ENCODE peak calls at places on chromosomes 4 and X, in eight cellular contexts. T is stimulated activated CD4-positive, alpha-beta T cell treated with anti-CD3 and anti-CD28 coated beads, TNF-alpha, amount 100 ng/mL, for 4 hours; N is pancreas; P is NCI-H2081; I is stromal cell of bone marrow; Q is Peyer's patch; F is renal cortical epithelial cell; D is GM04504. Y is an unnamed sample.

GRCh38 chr4:71857713-71858451 is 74.0 kb upstream of the GC start:
- DNase-seq in I (no peak), N (no peak), D (no peak), F (no peak), P (no peak), Q (no peak), T (no peak), Y (no peak)

GRCh38 chr4:40525811-40526598 is 103.7 kb downstream of the RBM47 start:
- DNase-seq in P (no peak), I (peak; percentile 83), Q (no peak), D (peak; percentile 83), T (no peak), N (no peak), F (peak; percentile 97), Y (peak; percentile 91)

GRCh38 chr4:60683953-60684352 is 516.2 kb upstream of the ADGRL3 start:
- DNase-seq in N (no peak), P (no peak), F (no peak), I (peak; percentile 89), D (peak; percentile 68), T (no peak), Q (no peak), Y (peak; percentile 80)

GRCh38 chrX:17788439-17788838 is 51.1 kb downstream of the SCML1 start:
- DNase-seq in N (peak; percentile 72), Q (peak; percentile 51), D (peak; percentile 1), I (no peak), F (peak; percentile 18), T (peak; percentile 14), P (peak; percentile 27), Y (peak; percentile 2)

GRCh38 chr4:99159699-99160098 is 15.6 kb upstream of the ADH4 start:
- DNase-seq in N (no peak), F (no peak), P (no peak), Q (no peak), D (no peak), T (no peak), I (no peak), Y (no peak)

GRCh38 chr4:118587946-118588345 is 97.2 kb upstream of the METTL14 start:
- DNase-seq in N (no peak), I (no peak), D (no peak), T (no peak), F (no peak), Q (no peak), P (no peak), Y (no peak)

GRCh38 chr4:84920591-84920990 is 45.9 kb downstream of the WDFY3 start:
- DNase-seq in I (peak; percentile 54), T (no peak), F (peak; percentile 62), Q (no peak), N (no peak), D (peak; percentile 42), P (no peak), Y (peak; percentile 62)

GRCh38 chr4:25702848-25703247 is 47.2 kb downstream of the SLC34A2 start:
- DNase-seq in T (no peak), D (peak; percentile 55), Q (no peak), N (no peak), I (peak; percentile 93), P (no peak), F (peak; percentile 82), Y (peak; percentile 70)

GRCh38 chr4:101977096-101977495 is 186.6 kb downstream of the BANK1 start:
- DNase-seq in P (no peak), D (peak; percentile 96), T (no peak), Q (no peak), N (no peak), F (peak; percentile 94), I (peak; percentile 99), Y (peak; percentile 98)

GRCh38 chrX:110021180-110022022 is 18.5 kb downstream of the TMEM164 start:
- DNase-seq in D (peak; percentile 41), T (no peak), N (no peak), I (no peak), F (peak; percentile 52), P (peak; percentile 50), Q (no peak), Y (peak; percentile 87)

GRCh38 chr4:172680701-172681100 is 487.9 kb upstream of the GALNT7 start:
- DNase-seq in D (no peak), N (no peak), P (no peak), I (no peak), F (no peak), Q (no peak), T (no peak), Y (no peak)

GRCh38 chrX:152884171-152884570 is 13.7 kb upstream of the ZNF185 start:
- DNase-seq in D (no peak), I (no peak), P (no peak), N (no peak), F (no peak), T (no peak), Q (no peak), Y (no peak)

GRCh38 chr4:25032126-25032525 is 1.4 kb upstream of the LGI2 start:
- DNase-seq in P (peak; percentile 6), Q (no peak), N (no peak), T (no peak), I (no peak), D (no peak), F (peak; percentile 35), Y (peak; percentile 46)

GRCh38 chrX:48919360-48919821 is 567 bp upstream of the PIM2 start:
- DNase-seq in P (no peak), T (no peak), I (no peak), F (peak; percentile 20), Q (no peak), N (no peak), D (no peak), Y (no peak)

GRCh38 chr4:171594293-171594692 is 218.9 kb upstream of the GALNTL6 start:
- DNase-seq in I (no peak), P (no peak), N (no peak), D (no peak), F (no peak), Q (no peak), T (no peak), Y (no peak)

GRCh38 chr4:37422102-37422501 is 177.6 kb downstream of the NWD2 start:
- DNase-seq in D (no peak), N (no peak), P (no peak), F (no peak), I (no peak), T (no peak), Q (no peak), Y (no peak)

GRCh38 chrX:130110379-130111219 is at the start of gene ELF4:
- DNase-seq in I (no peak), D (no peak), Q (peak; percentile 80), F (no peak), P (no peak), T (peak; percentile 38), N (peak; percentile 73), Y (no peak)

GRCh38 chrX:48702032-48702431 is 5.5 kb downstream of the SUV39H1 start:
- DNase-seq in P (no peak), Q (no peak), F (no peak), N (no peak), T (no peak), I (no peak), D (no peak), Y (no peak)

GRCh38 chr4:32172086-32172485 is 1451.9 kb downstream of the PCDH7 start:
- DNase-seq in P (no peak), Q (no peak), D (no peak), T (no peak), N (no peak), I (no peak), F (peak; percentile 24), Y (no peak)

GRCh38 chr4:54439831-54440243 is 210.7 kb downstream of the PDGFRA start:
- DNase-seq in P (no peak), Q (no peak), N (no peak), I (peak; percentile 45), F (no peak), D (no peak), T (no peak), Y (peak; percentile 48)

GRCh38 chrX:80014141-80014940 is at the start of gene TBX22:
- DNase-seq in D (no peak), N (no peak), F (no peak), Q (no peak), T (no peak), P (no peak), I (no peak), Y (no peak)

GRCh38 chrX:114028907-114029662 is 554.8 kb upstream of the HTR2C start:
- DNase-seq in N (no peak), T (no peak), P (no peak), D (no peak), F (no peak), I (no peak), Q (no peak), Y (no peak)

GRCh38 chrX:47143894-47144625 is 442 bp downstream of the NDUFB11 start:
- DNase-seq in T (no peak), N (peak; percentile 41), D (no peak), Q (peak; percentile 76), I (no peak), F (no peak), P (peak; percentile 54), Y (peak; percentile 8)

GRCh38 chrX:65750674-65751469 is 83.4 kb downstream of the MSN start:
- DNase-seq in F (no peak), T (peak; percentile 1), P (no peak), I (no peak), D (no peak), Q (no peak), N (no peak), Y (no peak)

GRCh38 chr4:14247767-14248166 is 620.2 kb upstream of the BOD1L1 start:
- DNase-seq in P (no peak), T (no peak), I (no peak), D (no peak), Q (no peak), F (peak; percentile 52), N (no peak), Y (no peak)

GRCh38 chrX:154051210-154051810 is 31.6 kb upstream of the IRAK1 start:
- DNase-seq in I (peak; percentile 53), N (peak; percentile 82), P (peak; percentile 21), D (peak; percentile 40), T (peak; percentile 43), F (peak; percentile 41), Q (no peak), Y (no peak)

GRCh38 chr4:87961993-87962791 is 13.3 kb upstream of the SPP1 start:
- DNase-seq in N (no peak), T (no peak), I (peak; percentile 21), Q (no peak), P (no peak), F (peak; percentile 89), D (peak; percentile 13), Y (peak; percentile 60)

GRCh38 chrX:105297041-105297440 is 76.5 kb upstream of the TEX13A start:
- DNase-seq in N (no peak), Q (no peak), T (no peak), F (no peak), D (no peak), I (no peak), P (no peak), Y (no peak)

GRCh38 chr4:70901984-70902576 is at the start of gene MOB1B:
- DNase-seq in D (peak; percentile 61), N (peak; percentile 86), T (peak; percentile 78), F (peak; percentile 68), P (peak; percentile 73), Q (peak; percentile 83), I (peak; percentile 77), Y (peak; percentile 84)

GRCh38 chr4:188127157-188127874 is 11.9 kb upstream of the TRIML1 start:
- DNase-seq in F (peak; percentile 92), D (peak; percentile 17), P (no peak), T (no peak), I (peak; percentile 87), Q (no peak), N (no peak), Y (peak; percentile 49)

GRCh38 chr4:47109379-47109778 is 78.0 kb downstream of the GABRB1 start:
- DNase-seq in I (no peak), N (no peak), T (no peak), P (no peak), D (no peak), Q (no peak), F (no peak), Y (no peak)

GRCh38 chr4:5166377-5166776 is 115.1 kb downstream of the STK32B start:
- DNase-seq in D (no peak), F (no peak), Q (no peak), I (no peak), N (no peak), T (no peak), P (no peak), Y (peak; percentile 6)

GRCh38 chr4:110188113-110188512 is 10.3 kb downstream of the ELOVL6 start:
- DNase-seq in P (no peak), F (peak; percentile 32), I (no peak), Q (no peak), N (no peak), D (no peak), T (no peak), Y (no peak)

GRCh38 chrX:153063315-153063714 is 7.0 kb downstream of the PNMA3 start:
- DNase-seq in I (no peak), Q (no peak), F (no peak), N (no peak), T (no peak), P (no peak), D (peak; percentile 5), Y (peak; percentile 30)